ENCODE peak calls at places on chromosomes 16 and 17, in five cellular contexts. Q is Panc1, X is lung, A is Peyer's patch, R is A549. U is an unnamed sample.

GRCh38 chr17:37747222-37747621 is 2.4 kb upstream of the HNF1B start:
- DNase-seq in Q (no peak), X (no peak), A (no peak), R (no peak), U (no peak)

GRCh38 chr17:36641877-36642845 is 40.8 kb downstream of the MRM1 start:
- DNase-seq in Q (no peak), X (no peak), A (no peak), R (peak; percentile 22), U (no peak)

GRCh38 chr17:1792495-1793446 is 30.9 kb downstream of the SERPINF1 start:
- DNase-seq in Q (no peak), X (no peak), A (no peak), R (no peak), U (no peak)

GRCh38 chr16:84182680-84183571 is 3.9 kb downstream of the TAF1C start:
- DNase-seq in Q (no peak), X (no peak), A (no peak), R (no peak), U (no peak)

GRCh38 chr17:2067559-2067958 is 12.7 kb downstream of the HIC1 start:
- DNase-seq in Q (no peak), X (no peak), A (no peak), R (no peak), U (no peak)

GRCh38 chr16:2739555-2740435 is 12.6 kb upstream of the SRRM2 start:
- DNase-seq in Q (no peak), X (no peak), A (no peak), R (no peak), U (no peak)

GRCh38 chr17:10574324-10574723 is 24.9 kb upstream of the MYH2 start:
- DNase-seq in Q (no peak), X (no peak), A (no peak), R (no peak), U (no peak)

GRCh38 chr17:46013502-46014165 is 14.6 kb downstream of the STH start:
- DNase-seq in Q (no peak), X (no peak), A (no peak), R (no peak), U (no peak)

GRCh38 chr17:58141505-58141904 is 6.7 kb upstream of the OR4D1 start:
- DNase-seq in Q (no peak), X (no peak), A (no peak), R (no peak), U (no peak)

GRCh38 chr16:79850348-79850747 is 249.8 kb upstream of the MAF start:
- DNase-seq in Q (no peak), X (no peak), A (no peak), R (no peak), U (no peak)

GRCh38 chr17:64326420-64327054 is 63.5 kb upstream of the TEX2 start:
- DNase-seq in Q (no peak), X (peak; percentile 89), A (peak; percentile 46), R (no peak), U (no peak)

GRCh38 chr17:9456265-9456664 is 119.4 kb downstream of the STX8 start:
- DNase-seq in Q (no peak), X (no peak), A (no peak), R (no peak), U (no peak)

GRCh38 chr16:87458424-87458915 is 34.4 kb downstream of the ZCCHC14 start:
- DNase-seq in Q (no peak), X (no peak), A (no peak), R (no peak), U (no peak)

GRCh38 chr16:3999479-3999868 is 116.8 kb downstream of the ADCY9 start:
- DNase-seq in Q (no peak), X (no peak), A (no peak), R (no peak), U (no peak)

GRCh38 chr16:81956213-81956948 is 54.9 kb downstream of the SDR42E1 start:
- DNase-seq in Q (no peak), X (peak; percentile 42), A (no peak), R (no peak), U (no peak)

GRCh38 chr17:55709984-55710383 is 12.7 kb downstream of the TMEM100 start:
- DNase-seq in Q (no peak), X (no peak), A (no peak), R (no peak), U (no peak)

GRCh38 chr17:79082311-79083190 is 7.9 kb downstream of the ENGASE start:
- DNase-seq in Q (no peak), X (no peak), A (no peak), R (peak; percentile 89), U (peak; percentile 23)

GRCh38 chr17:81251091-81251942 is 12.2 kb downstream of the NDUFAF8 start:
- DNase-seq in Q (no peak), X (no peak), A (no peak), R (no peak), U (no peak)

GRCh38 chr16:78735337-78735736 is 635.9 kb downstream of the WWOX start:
- DNase-seq in Q (no peak), X (no peak), A (no peak), R (no peak), U (no peak)

GRCh38 chr17:31425646-31426045 is 34.2 kb downstream of the RAB11FIP4 start:
- DNase-seq in Q (no peak), X (no peak), A (no peak), R (no peak), U (no peak)

GRCh38 chr16:76193851-76194620 is 83.2 kb upstream of the CNTNAP4 start:
- DNase-seq in Q (no peak), X (no peak), A (no peak), R (no peak), U (no peak)

GRCh38 chr17:75731086-75731715 is 9.9 kb downstream of the ITGB4 start:
- DNase-seq in Q (no peak), X (no peak), A (no peak), R (no peak), U (no peak)

GRCh38 chr16:8204769-8205168 is 385.5 kb downstream of the TMEM114 start:
- DNase-seq in Q (no peak), X (no peak), A (no peak), R (no peak), U (no peak)

GRCh38 chr16:17453365-17454122 is 17.2 kb downstream of the XYLT1 start:
- DNase-seq in Q (no peak), X (no peak), A (no peak), R (no peak), U (no peak)

GRCh38 chr16:15879255-15879804 is 9.1 kb downstream of the CEP20 start:
- DNase-seq in Q (peak; percentile 51), X (no peak), A (no peak), R (peak; percentile 90), U (no peak)

GRCh38 chr16:46923513-46924295 is 39.5 kb downstream of the GPT2 start:
- DNase-seq in Q (no peak), X (no peak), A (no peak), R (no peak), U (no peak)

GRCh38 chr17:38577645-38578173 is 28.0 kb downstream of the SRCIN1 start:
- DNase-seq in Q (no peak), X (no peak), A (no peak), R (no peak), U (no peak)

GRCh38 chr17:80693511-80693910 is 148.9 kb downstream of the RPTOR start:
- DNase-seq in Q (no peak), X (no peak), A (no peak), R (no peak), U (no peak)

GRCh38 chr17:5582177-5582885 is 2.0 kb downstream of the NLRP1 start:
- DNase-seq in Q (no peak), X (no peak), A (no peak), R (no peak), U (peak; percentile 36)

GRCh38 chr16:23369416-23369815 is 67.3 kb downstream of the SCNN1B start:
- DNase-seq in Q (no peak), X (no peak), A (no peak), R (no peak), U (no peak)

GRCh38 chr17:67390646-67391480 is 13.8 kb downstream of the PITPNC1 start:
- DNase-seq in Q (peak; percentile 77), X (peak; percentile 37), A (peak; percentile 64), R (peak; percentile 42), U (peak; percentile 21)

GRCh38 chr16:49622421-49623402 is 233.2 kb downstream of the ZNF423 start:
- DNase-seq in Q (no peak), X (no peak), A (no peak), R (no peak), U (no peak)

GRCh38 chr16:49620868-49621239 is 235.1 kb downstream of the ZNF423 start:
- DNase-seq in Q (no peak), X (no peak), A (no peak), R (no peak), U (no peak)

GRCh38 chr16:49623501-49624266 is 232.2 kb downstream of the ZNF423 start:
- DNase-seq in Q (no peak), X (no peak), A (no peak), R (no peak), U (no peak)

GRCh38 chr16:49621240-49622083 is 234.4 kb downstream of the ZNF423 start:
- DNase-seq in Q (no peak), X (no peak), A (no peak), R (no peak), U (no peak)

GRCh38 chr16:49622084-49622390 is 233.9 kb downstream of the ZNF423 start:
- DNase-seq in Q (no peak), X (no peak), A (no peak), R (no peak), U (no peak)
- H3K4me3 ChIP-seq in Q (no peak overlapping the region), X (no peak overlapping the region), A (no peak overlapping the region), R (no peak overlapping the region), U (no peak overlapping the region)

GRCh38 chr16:12137344-12138094 is 161.0 kb downstream of the SNX29 start:
- DNase-seq in Q (no peak), X (no peak), A (no peak), R (no peak), U (no peak)
- H3K9me3 ChIP-seq in Q (no peaks in the 10 kb centered on the region), X (peaks cover 3% of the 10 kb centered on the region), A (no peaks in the 10 kb centered on the region), R (no peaks in the 10 kb centered on the region), U (no peaks in the 10 kb centered on the region)

DNA sequence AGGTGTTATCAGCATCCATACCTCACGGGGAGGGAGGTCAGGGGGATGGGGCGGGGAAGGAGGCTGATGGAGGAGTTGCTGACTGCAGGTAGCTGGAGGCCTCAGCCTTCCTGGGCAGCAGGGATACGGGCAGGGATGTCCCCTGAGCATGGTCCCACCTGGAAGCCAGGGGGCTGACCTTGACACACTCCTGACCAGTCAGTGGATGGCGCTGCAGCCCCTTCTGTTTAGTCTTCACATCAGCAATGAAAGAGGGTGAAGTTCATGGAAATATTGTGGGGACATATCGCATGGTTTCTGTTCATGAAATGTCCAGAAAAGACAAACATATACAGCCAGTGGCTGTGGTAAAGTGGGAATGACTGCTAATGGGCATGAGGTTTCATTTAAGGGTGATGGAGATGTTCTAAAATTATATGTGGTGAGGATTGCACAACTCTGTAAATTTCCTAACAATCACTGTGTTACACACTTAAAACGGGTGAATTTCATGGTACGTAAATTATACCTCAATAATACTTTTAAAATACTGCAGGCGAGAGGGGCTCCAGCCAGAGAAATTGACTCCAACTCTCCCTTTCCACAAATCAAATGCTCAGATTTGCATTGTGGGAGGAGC is 489.6 kb downstream of the CDH13 start:
- DNase-seq in Q (no peak), X (no peak), A (no peak), R (no peak), U (no peak)
- H3K27ac ChIP-seq in Q (no peak overlapping the region), X (no peak overlapping the region), A (no peak overlapping the region), R (no peak overlapping the region), U (no peak overlapping the region)

DNA sequence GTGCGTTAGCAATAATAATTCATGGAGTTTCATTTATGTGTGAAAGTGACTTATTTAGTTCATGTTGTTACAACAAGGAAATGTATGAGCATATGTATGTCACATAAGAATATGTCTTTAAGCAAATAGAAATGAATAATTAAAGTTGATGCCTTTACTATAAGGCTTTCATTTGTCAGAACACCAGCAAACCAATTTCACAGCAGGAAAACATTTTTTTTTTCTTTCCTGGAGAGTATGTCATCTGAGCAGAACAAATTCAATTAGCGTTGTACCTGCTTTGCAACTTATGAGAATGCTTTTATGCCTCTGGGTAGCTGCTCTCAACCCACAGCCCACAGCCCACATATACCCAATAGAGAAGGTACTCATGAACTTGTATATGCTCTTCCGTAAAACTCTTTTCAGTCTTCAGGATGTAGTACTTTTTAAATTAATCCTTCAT is 26.3 kb upstream of the APOH start:
- DNase-seq in Q (no peak), X (no peak), A (no peak), R (no peak), U (no peak)
- H3K4me3 ChIP-seq in Q (no peak overlapping the region), X (no peak overlapping the region), A (no peak overlapping the region), R (no peak overlapping the region), U (no peak overlapping the region)